ENCODE peak calls at places on chromosomes 16 and 17, in nine cellular contexts. F is substantia nigra; O is germinal center; E is posterior vena cava; Z is left cardiac atrium; I is CD8-positive, alpha-beta T cell; K is Right ventricle myocardium superior; C is erythroblast; U is T-cell. V is an unnamed sample.

GRCh38 chr16:3562914-3563480 is 14.2 kb downstream of the NLRC3 start:
- DNase-seq in F (no peak), Z (no peak), O (no peak), I (no peak), E (no peak), K (no peak), C (no peak), U (no peak), V (no peak)

GRCh38 chr16:56137269-56137668 is 54.0 kb upstream of the GNAO1 start:
- DNase-seq in C (no peak), K (no peak), F (no peak), E (no peak), U (no peak), I (no peak), O (no peak), Z (no peak), V (no peak)

GRCh38 chr16:19071811-19072777 is 4.7 kb downstream of the COQ7 start:
- DNase-seq in I (peak), U (peak), K (peak), O (peak), E (no peak), C (peak), Z (peak), F (no peak), V (peak)

GRCh38 chr16:58198022-58198683 is at the start of gene CSNK2A2:
- DNase-seq in U (peak), E (peak), K (peak), F (peak), I (peak), O (peak), C (peak), Z (peak), V (peak)

GRCh38 chr17:27980035-27980434 is 62.4 kb upstream of the NLK start:
- DNase-seq in C (no peak), K (no peak), I (no peak), F (no peak), E (no peak), Z (no peak), U (no peak), O (no peak), V (no peak)

GRCh38 chr17:45432405-45433113 is at the start of gene ARHGAP27:
- DNase-seq in E (peak), O (peak), Z (peak), C (no peak), K (peak), U (no peak), I (no peak), F (no peak), V (peak)

GRCh38 chr17:75654176-75654575 is 12.8 kb downstream of the RECQL5 start:
- DNase-seq in O (no peak), U (no peak), I (no peak), E (peak), F (no peak), C (no peak), Z (no peak), K (no peak), V (no peak)

GRCh38 chr16:67648088-67648763 is 3.3 kb downstream of the CARMIL2 start:
- DNase-seq in I (no peak), E (no peak), K (no peak), U (no peak), C (no peak), Z (no peak), F (no peak), O (no peak), V (no peak)

GRCh38 chr17:37516131-37516561 is 26.5 kb downstream of the DUSP14 start:
- DNase-seq in K (no peak), C (no peak), Z (no peak), F (no peak), U (no peak), E (no peak), O (no peak), I (no peak), V (no peak)

GRCh38 chr17:42422958-42423712 is at the start of gene CAVIN1:
- DNase-seq in U (no peak), K (peak), F (peak), E (peak), I (no peak), Z (peak), C (peak), O (peak), V (no peak)

GRCh38 chr17:44920565-44920940 is 5.3 kb upstream of the GFAP start:
- DNase-seq in E (peak), O (no peak), U (no peak), C (no peak), F (no peak), K (no peak), I (no peak), Z (no peak), V (no peak)

GRCh38 chr17:47978324-47978723 is 7.4 kb downstream of the CDK5RAP3 start:
- DNase-seq in I (peak), C (peak), O (peak), K (peak), U (peak), Z (peak), E (peak), F (no peak), V (peak)

GRCh38 chr17:80957461-80957941 is 34.1 kb upstream of the CHMP6 start:
- DNase-seq in F (no peak), E (peak), O (no peak), I (no peak), K (peak), C (no peak), U (no peak), Z (peak), V (no peak)

GRCh38 chr16:84045818-84046470 is 3.3 kb upstream of the SLC38A8 start:
- DNase-seq in U (no peak), Z (no peak), E (peak), F (no peak), C (no peak), O (no peak), I (no peak), K (no peak), V (no peak)

GRCh38 chr16:84042879-84043485 is 387 bp upstream of the SLC38A8 start:
- DNase-seq in E (peak), U (no peak), Z (no peak), C (no peak), I (no peak), K (peak), O (no peak), F (no peak), V (no peak)

GRCh38 chr17:80616705-80617104 is 72.1 kb downstream of the RPTOR start:
- DNase-seq in K (no peak), E (no peak), O (no peak), U (no peak), C (no peak), F (no peak), Z (no peak), I (no peak), V (no peak)